ENCODE peak calls at places on chromosomes 5 and 9, in seven cellular contexts. One of them, this sample, is unnamed.

GRCh38 chr5:154593091-154593490 is 115.1 kb upstream of the HAND1 start:
- DNase-seq in IMR-90: peak
- DNase-seq in heart right ventricle: no peak
- DNase-seq in cardiac muscle cell: peak
- DNase-seq in natural killer cell: no peak
- DNase-seq in foreskin keratinocyte: peak
- DNase-seq in GM20000: no peak
- DNase-seq in this sample: no peak

GRCh38 chr9:22240619-22241018 is 206.0 kb upstream of the DMRTA1 start:
- DNase-seq in heart right ventricle: no peak
- DNase-seq in IMR-90: peak
- DNase-seq in foreskin keratinocyte: peak
- DNase-seq in natural killer cell: no peak
- DNase-seq in cardiac muscle cell: peak
- DNase-seq in GM20000: peak
- DNase-seq in this sample: no peak

GRCh38 chr5:157820593-157821252 is 38.2 kb downstream of the CLINT1 start:
- DNase-seq in cardiac muscle cell: peak
- DNase-seq in IMR-90: peak
- DNase-seq in GM20000: peak
- DNase-seq in foreskin keratinocyte: peak
- DNase-seq in heart right ventricle: peak
- DNase-seq in natural killer cell: no peak
- DNase-seq in this sample: no peak

GRCh38 chr9:130561056-130561455 is 18.3 kb upstream of the FUBP3 start:
- DNase-seq in cardiac muscle cell: no peak
- DNase-seq in natural killer cell: no peak
- DNase-seq in IMR-90: no peak
- DNase-seq in heart right ventricle: no peak
- DNase-seq in GM20000: no peak
- DNase-seq in foreskin keratinocyte: peak
- DNase-seq in this sample: no peak

GRCh38 chr9:81071108-81071507 is 618.2 kb downstream of the TLE1 start:
- DNase-seq in heart right ventricle: no peak
- DNase-seq in GM20000: no peak
- DNase-seq in natural killer cell: no peak
- DNase-seq in IMR-90: no peak
- DNase-seq in foreskin keratinocyte: no peak
- DNase-seq in cardiac muscle cell: no peak
- DNase-seq in this sample: no peak

GRCh38 chr9:120579139-120579749 is 723 bp downstream of the CDK5RAP2 start:
- DNase-seq in IMR-90: no peak
- DNase-seq in natural killer cell: no peak
- DNase-seq in cardiac muscle cell: no peak
- DNase-seq in heart right ventricle: no peak
- DNase-seq in foreskin keratinocyte: peak
- DNase-seq in GM20000: peak
- DNase-seq in this sample: no peak

GRCh38 chr5:179802950-179803562 is 3.6 kb downstream of the MGAT4B start:
- DNase-seq in natural killer cell: no peak
- DNase-seq in cardiac muscle cell: no peak
- DNase-seq in GM20000: peak
- DNase-seq in IMR-90: no peak
- DNase-seq in foreskin keratinocyte: no peak
- DNase-seq in heart right ventricle: no peak
- DNase-seq in this sample: no peak

GRCh38 chr5:143229426-143229895 is 174.0 kb downstream of the NR3C1 start:
- DNase-seq in heart right ventricle: no peak
- DNase-seq in GM20000: no peak
- DNase-seq in IMR-90: no peak
- DNase-seq in cardiac muscle cell: no peak
- DNase-seq in foreskin keratinocyte: no peak
- DNase-seq in natural killer cell: no peak
- DNase-seq in this sample: no peak

GRCh38 chr9:134099123-134099761 is 31.4 kb upstream of the BRD3 start:
- DNase-seq in foreskin keratinocyte: peak
- DNase-seq in heart right ventricle: no peak
- DNase-seq in cardiac muscle cell: peak
- DNase-seq in IMR-90: peak
- DNase-seq in natural killer cell: no peak
- DNase-seq in GM20000: peak
- DNase-seq in this sample: no peak

GRCh38 chr5:66415208-66415607 is 181.0 kb upstream of the MAST4 start:
- DNase-seq in heart right ventricle: no peak
- DNase-seq in cardiac muscle cell: peak
- DNase-seq in GM20000: no peak
- DNase-seq in natural killer cell: no peak
- DNase-seq in IMR-90: no peak
- DNase-seq in foreskin keratinocyte: peak
- DNase-seq in this sample: no peak

GRCh38 chr5:181204561-181205401 is at the start of gene TRIM7:
- DNase-seq in foreskin keratinocyte: peak
- DNase-seq in heart right ventricle: peak
- DNase-seq in GM20000: peak
- DNase-seq in IMR-90: peak
- DNase-seq in natural killer cell: no peak
- DNase-seq in cardiac muscle cell: no peak
- DNase-seq in this sample: no peak

GRCh38 chr5:69231851-69232250 is 2.8 kb upstream of the CDK7 start:
- DNase-seq in natural killer cell: no peak
- DNase-seq in cardiac muscle cell: no peak
- DNase-seq in IMR-90: no peak
- DNase-seq in foreskin keratinocyte: peak
- DNase-seq in GM20000: no peak
- DNase-seq in heart right ventricle: no peak
- DNase-seq in this sample: no peak

GRCh38 chr9:133396952-133397351 is 20.8 kb downstream of the STKLD1 start:
- DNase-seq in GM20000: no peak
- DNase-seq in heart right ventricle: no peak
- DNase-seq in foreskin keratinocyte: no peak
- DNase-seq in natural killer cell: no peak
- DNase-seq in cardiac muscle cell: peak
- DNase-seq in IMR-90: no peak
- DNase-seq in this sample: no peak

GRCh38 chr9:69190866-69191672 is 17.0 kb downstream of the TJP2 start:
- DNase-seq in heart right ventricle: no peak
- DNase-seq in GM20000: no peak
- DNase-seq in foreskin keratinocyte: no peak
- DNase-seq in natural killer cell: no peak
- DNase-seq in IMR-90: no peak
- DNase-seq in cardiac muscle cell: no peak
- DNase-seq in this sample: no peak

GRCh38 chr9:69192214-69192613 is 18.1 kb downstream of the TJP2 start:
- DNase-seq in heart right ventricle: no peak
- DNase-seq in cardiac muscle cell: no peak
- DNase-seq in foreskin keratinocyte: no peak
- DNase-seq in IMR-90: no peak
- DNase-seq in GM20000: no peak
- DNase-seq in natural killer cell: no peak
- DNase-seq in this sample: no peak

GRCh38 chr9:69195019-69195418 is 20.9 kb downstream of the TJP2 start:
- DNase-seq in GM20000: no peak
- DNase-seq in natural killer cell: no peak
- DNase-seq in heart right ventricle: no peak
- DNase-seq in cardiac muscle cell: no peak
- DNase-seq in IMR-90: no peak
- DNase-seq in foreskin keratinocyte: no peak
- DNase-seq in this sample: no peak

GRCh38 chr9:69195681-69196080 is 21.6 kb downstream of the TJP2 start:
- DNase-seq in natural killer cell: no peak
- DNase-seq in heart right ventricle: no peak
- DNase-seq in IMR-90: no peak
- DNase-seq in cardiac muscle cell: no peak
- DNase-seq in GM20000: no peak
- DNase-seq in foreskin keratinocyte: no peak
- DNase-seq in this sample: no peak

GRCh38 chr9:69193685-69194032 is 19.6 kb downstream of the TJP2 start:
- DNase-seq in GM20000: no peak
- DNase-seq in foreskin keratinocyte: no peak
- DNase-seq in natural killer cell: no peak
- DNase-seq in IMR-90: no peak
- DNase-seq in cardiac muscle cell: no peak
- DNase-seq in heart right ventricle: peak
- DNase-seq in this sample: no peak
- TF ChIP-seq CTCF in GM20000: no peak
- TF ChIP-seq CTCF in foreskin keratinocyte: peak
- TF ChIP-seq CTCF in natural killer cell: no peak
- TF ChIP-seq CTCF in IMR-90: peak
- TF ChIP-seq CTCF in cardiac muscle cell: no peak
- TF ChIP-seq CTCF in heart right ventricle: no peak
- TF ChIP-seq CTCF in this sample: no peak

GRCh38 chr5:139671096-139671841 is 23.1 kb downstream of the CXXC5 start:
- DNase-seq in cardiac muscle cell: peak
- DNase-seq in natural killer cell: peak
- DNase-seq in foreskin keratinocyte: no peak
- DNase-seq in IMR-90: no peak
- DNase-seq in heart right ventricle: no peak
- DNase-seq in GM20000: peak
- DNase-seq in this sample: no peak

GRCh38 chr5:139669681-139670368 is 21.7 kb downstream of the CXXC5 start:
- DNase-seq in IMR-90: no peak
- DNase-seq in cardiac muscle cell: no peak
- DNase-seq in foreskin keratinocyte: no peak
- DNase-seq in GM20000: peak
- DNase-seq in natural killer cell: peak
- DNase-seq in heart right ventricle: peak
- DNase-seq in this sample: no peak

GRCh38 chr5:139668924-139669680 is 21.0 kb downstream of the CXXC5 start:
- DNase-seq in natural killer cell: no peak
- DNase-seq in IMR-90: no peak
- DNase-seq in foreskin keratinocyte: no peak
- DNase-seq in heart right ventricle: no peak
- DNase-seq in cardiac muscle cell: no peak
- DNase-seq in GM20000: no peak
- DNase-seq in this sample: no peak

GRCh38 chr5:139668064-139668880 is 20.1 kb downstream of the CXXC5 start:
- DNase-seq in natural killer cell: peak
- DNase-seq in GM20000: peak
- DNase-seq in heart right ventricle: no peak
- DNase-seq in foreskin keratinocyte: peak
- DNase-seq in cardiac muscle cell: peak
- DNase-seq in IMR-90: no peak
- DNase-seq in this sample: no peak

DNA sequence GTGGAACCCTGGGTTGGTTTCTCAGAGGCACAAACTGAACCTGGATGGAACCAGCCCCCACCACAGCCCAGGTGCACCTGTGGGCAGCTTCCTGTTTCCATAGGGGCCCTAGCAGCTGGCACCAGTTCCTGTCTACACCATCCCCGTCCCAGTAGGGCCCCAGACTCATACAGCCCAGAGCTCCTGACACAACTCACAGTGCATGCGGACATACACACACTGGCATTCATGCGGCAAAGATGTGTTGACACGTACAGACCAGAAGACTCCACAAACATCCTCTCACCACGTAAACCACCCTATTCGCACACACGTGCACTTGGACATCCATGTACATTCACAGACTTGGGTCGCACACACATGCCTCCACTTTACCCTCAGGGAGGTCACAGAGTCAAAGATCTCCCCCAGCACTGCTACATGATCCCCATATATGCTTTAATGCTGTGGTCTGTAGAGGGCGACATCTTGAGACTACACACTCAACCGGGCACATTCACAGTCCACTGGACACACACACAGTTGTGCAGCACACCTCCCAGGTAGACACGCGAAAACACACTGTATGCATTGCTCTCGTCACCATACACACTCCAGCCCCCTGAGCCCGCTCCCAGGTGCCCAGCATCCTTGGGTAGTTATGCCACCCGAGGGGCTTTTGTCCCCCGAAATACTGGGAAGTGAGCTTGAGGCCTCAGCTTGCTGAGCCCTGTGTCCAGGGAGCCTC is 22.4 kb downstream of the CXXC5 start:
- DNase-seq in foreskin keratinocyte: no peak
- DNase-seq in cardiac muscle cell: no peak
- DNase-seq in IMR-90: no peak
- DNase-seq in heart right ventricle: no peak
- DNase-seq in natural killer cell: peak
- DNase-seq in GM20000: peak
- DNase-seq in this sample: no peak
- TF ChIP-seq CTCF in foreskin keratinocyte: peak
- TF ChIP-seq CTCF in cardiac muscle cell: peak
- TF ChIP-seq CTCF in IMR-90: peak
- TF ChIP-seq CTCF in heart right ventricle: peak
- TF ChIP-seq CTCF in natural killer cell: peak
- TF ChIP-seq CTCF in GM20000: peak
- TF ChIP-seq CTCF in this sample: peak

GRCh38 chr5:74334034-74334433 is 306.5 kb downstream of the ENC1 start:
- DNase-seq in natural killer cell: no peak
- DNase-seq in heart right ventricle: no peak
- DNase-seq in foreskin keratinocyte: no peak
- DNase-seq in cardiac muscle cell: no peak
- DNase-seq in IMR-90: no peak
- DNase-seq in GM20000: no peak
- DNase-seq in this sample: no peak

GRCh38 chr5:74338101-74338388 is 302.5 kb downstream of the ENC1 start:
- DNase-seq in natural killer cell: no peak
- DNase-seq in foreskin keratinocyte: no peak
- DNase-seq in cardiac muscle cell: no peak
- DNase-seq in GM20000: no peak
- DNase-seq in heart right ventricle: no peak
- DNase-seq in IMR-90: no peak
- DNase-seq in this sample: no peak

GRCh38 chr5:74337252-74338100 is 303.1 kb downstream of the ENC1 start:
- DNase-seq in foreskin keratinocyte: no peak
- DNase-seq in cardiac muscle cell: no peak
- DNase-seq in IMR-90: no peak
- DNase-seq in natural killer cell: no peak
- DNase-seq in GM20000: no peak
- DNase-seq in heart right ventricle: no peak
- DNase-seq in this sample: no peak

GRCh38 chr5:74334434-74335364 is 305.8 kb downstream of the ENC1 start:
- DNase-seq in heart right ventricle: no peak
- DNase-seq in GM20000: no peak
- DNase-seq in cardiac muscle cell: no peak
- DNase-seq in IMR-90: no peak
- DNase-seq in natural killer cell: no peak
- DNase-seq in foreskin keratinocyte: no peak
- DNase-seq in this sample: no peak

DNA sequence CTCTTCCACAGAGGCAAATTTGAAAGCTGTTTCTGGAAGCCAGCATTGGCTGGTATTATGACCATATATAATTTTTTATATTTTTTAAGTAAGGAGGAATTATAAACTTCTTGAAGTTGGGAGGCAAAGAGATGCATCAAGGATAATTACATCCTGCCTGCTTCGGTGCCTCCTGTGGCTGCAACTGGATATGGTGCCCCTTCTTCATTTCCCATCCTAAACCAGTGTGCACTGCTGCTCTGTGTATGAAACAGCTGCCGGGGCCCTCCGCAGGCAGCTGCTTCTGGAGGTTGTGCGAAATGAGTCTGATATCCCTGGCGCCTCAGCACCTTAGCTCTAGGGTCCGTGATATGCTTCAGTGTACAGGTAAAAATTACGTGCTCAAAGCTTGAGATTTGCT is 304.2 kb downstream of the ENC1 start:
- DNase-seq in natural killer cell: no peak
- DNase-seq in cardiac muscle cell: no peak
- DNase-seq in GM20000: no peak
- DNase-seq in IMR-90: no peak
- DNase-seq in foreskin keratinocyte: no peak
- DNase-seq in heart right ventricle: no peak
- DNase-seq in this sample: no peak
- TF ChIP-seq CTCF in natural killer cell: no peak
- TF ChIP-seq CTCF in cardiac muscle cell: peak
- TF ChIP-seq CTCF in GM20000: no peak
- TF ChIP-seq CTCF in IMR-90: peak
- TF ChIP-seq CTCF in foreskin keratinocyte: peak
- TF ChIP-seq CTCF in heart right ventricle: no peak
- TF ChIP-seq CTCF in this sample: peak

GRCh38 chr5:124627815-124628214 is 118.6 kb downstream of the ZNF608 start:
- DNase-seq in heart right ventricle: no peak
- DNase-seq in natural killer cell: no peak
- DNase-seq in IMR-90: no peak
- DNase-seq in GM20000: no peak
- DNase-seq in foreskin keratinocyte: no peak
- DNase-seq in cardiac muscle cell: no peak
- DNase-seq in this sample: no peak
- TF ChIP-seq CTCF in heart right ventricle: no peak
- TF ChIP-seq CTCF in natural killer cell: no peak
- TF ChIP-seq CTCF in IMR-90: no peak
- TF ChIP-seq CTCF in GM20000: no peak
- TF ChIP-seq CTCF in foreskin keratinocyte: no peak
- TF ChIP-seq CTCF in cardiac muscle cell: no peak
- TF ChIP-seq CTCF in this sample: no peak

This sample was measured in type B pancreatic cell.